ENCODE peak calls at places on chromosomes 12 and 14, in nine cellular contexts. A is H4; H is activated naive CD4-positive, alpha-beta T cell treated with Interleukin-2 at 50 U/mL for 16 hours; D is psoas muscle; G is RPMI8226; J is dermis blood vessel endothelial cell; B is effector CD8-positive, alpha-beta T cell; K is NCI-H2029; L is NCI-H1436 treated with DMSO at 0.1 percent for 48 hours. F is an unnamed sample.

GRCh38 chr12:58500399-58500798 is 419.9 kb downstream of the LRIG3 start:
- DNase-seq in J (no peak), H (no peak), A (no peak), B (no peak), L (no peak), G (no peak), D (no peak), K (no peak), F (no peak)

GRCh38 chr12:62260733-62261683 is 804 bp downstream of the USP15 start:
- DNase-seq in J (peak; percentile 59), K (peak; percentile 44), L (peak; percentile 14), D (no peak), B (peak; percentile 46), H (peak; percentile 56), G (peak; percentile 89), A (peak; percentile 36), F (peak; percentile 62)

GRCh38 chr12:54958048-54958658 is 26.4 kb downstream of the TESPA1 start:
- DNase-seq in B (peak; percentile 19), D (no peak), G (peak; percentile 59), A (peak; percentile 55), K (peak; percentile 70), J (peak; percentile 84), L (peak; percentile 15), H (peak; percentile 35), F (peak; percentile 36)

GRCh38 chr12:32466187-32466586 is 66.8 kb downstream of the FGD4 start:
- DNase-seq in L (no peak), A (no peak), G (no peak), D (no peak), K (no peak), H (no peak), J (no peak), B (no peak), F (no peak)

GRCh38 chr12:47989666-47990065 is 14.6 kb downstream of the COL2A1 start:
- DNase-seq in A (no peak), D (no peak), G (no peak), K (no peak), J (no peak), B (no peak), H (no peak), L (no peak), F (no peak)

GRCh38 chr14:51548187-51548586 is 103.5 kb upstream of the FRMD6 start:
- DNase-seq in A (peak; percentile 12), G (no peak), J (no peak), L (no peak), H (no peak), B (no peak), K (no peak), D (no peak), F (no peak)

GRCh38 chr12:113186033-113186365 is 478 bp downstream of the RITA1 start:
- DNase-seq in A (no peak), D (no peak), K (peak; percentile 24), B (no peak), G (peak; percentile 43), H (no peak), L (no peak), J (peak; percentile 39), F (no peak)

GRCh38 chr12:93039062-93039461 is 110.0 kb upstream of the EEA1 start:
- DNase-seq in J (no peak), B (no peak), D (no peak), L (no peak), A (no peak), H (no peak), G (no peak), K (no peak), F (no peak)

GRCh38 chr14:90087433-90087832 is 25.6 kb downstream of the KCNK13 start:
- DNase-seq in L (no peak), K (no peak), A (peak; percentile 63), J (no peak), B (no peak), G (peak; percentile 14), D (peak; percentile 30), H (no peak), F (no peak)

GRCh38 chr12:51369581-51369980 is 21.6 kb downstream of the GALNT6 start:
- DNase-seq in H (no peak), A (no peak), D (no peak), L (no peak), G (no peak), J (no peak), B (no peak), K (no peak), F (no peak)

GRCh38 chr14:70096866-70097265 is 91.9 kb downstream of the SLC8A3 start:
- DNase-seq in G (no peak), D (no peak), J (peak; percentile 27), H (no peak), L (no peak), A (no peak), K (no peak), B (no peak), F (no peak)

GRCh38 chr12:108948369-108948768 is 68.5 kb downstream of the DAO start:
- DNase-seq in K (no peak), J (no peak), B (no peak), D (no peak), L (no peak), G (no peak), A (no peak), H (no peak), F (no peak)

GRCh38 chr14:34699873-34700621 is 14.3 kb downstream of the CFL2 start:
- DNase-seq in H (no peak), B (no peak), G (no peak), K (peak; percentile 88), A (peak; percentile 88), L (no peak), J (peak; percentile 87), D (no peak), F (no peak)

GRCh38 chr12:6426882-6427671 is 17.7 kb upstream of the CD27 start:
- DNase-seq in J (peak; percentile 53), H (peak; percentile 93), D (no peak), A (no peak), B (peak; percentile 63), K (no peak), L (no peak), G (no peak), F (peak; percentile 96)

GRCh38 chr12:100601626-100602025 is 28.1 kb downstream of the GAS2L3 start:
- DNase-seq in H (no peak), J (no peak), K (no peak), D (no peak), A (no peak), G (no peak), B (no peak), L (no peak), F (no peak)

GRCh38 chr12:2299207-2299606 is 246.4 kb downstream of the CACNA1C start:
- DNase-seq in G (no peak), D (no peak), A (peak; percentile 81), K (peak; percentile 70), J (no peak), L (no peak), B (no peak), H (no peak), F (no peak)

GRCh38 chr12:115543269-115543668 is 734.2 kb downstream of the MED13L start:
- DNase-seq in L (no peak), A (peak; percentile 66), G (no peak), K (no peak), D (no peak), H (no peak), J (no peak), B (no peak), F (no peak)

GRCh38 chr12:79547044-79547734 is 143.6 kb downstream of the PAWR start:
- DNase-seq in A (peak; percentile 50), K (no peak), G (no peak), D (no peak), J (peak; percentile 95), H (no peak), L (no peak), B (no peak), F (no peak)

GRCh38 chr12:2615665-2616387 is 178.9 kb upstream of the FKBP4 start:
- DNase-seq in A (no peak), B (no peak), G (no peak), L (no peak), H (no peak), J (no peak), K (no peak), D (no peak), F (no peak)

GRCh38 chr14:74507085-74507484 is 13.5 kb downstream of the ISCA2 start:
- DNase-seq in H (no peak), B (no peak), J (no peak), L (no peak), D (no peak), G (no peak), A (no peak), K (no peak), F (no peak)

GRCh38 chr14:93977790-93978581 is 1.6 kb upstream of the ASB2 start:
- DNase-seq in D (no peak), A (no peak), B (peak; percentile 23), L (no peak), H (peak; percentile 83), J (no peak), K (no peak), G (peak; percentile 82), F (peak; percentile 84)

GRCh38 chr14:29584992-29585391 is 342.7 kb downstream of the PRKD1 start:
- DNase-seq in J (no peak), G (no peak), K (peak; percentile 87), L (peak; percentile 78), B (no peak), H (no peak), A (peak; percentile 85), D (peak; percentile 23), F (no peak)

GRCh38 chr12:1318327-1319031 is 275.9 kb downstream of the FBXL14 start:
- DNase-seq in H (no peak), J (peak; percentile 13), G (no peak), K (peak; percentile 66), A (no peak), L (peak; percentile 55), D (no peak), B (no peak), F (no peak)

GRCh38 chr12:2669560-2669959 is 125.2 kb upstream of the FKBP4 start:
- DNase-seq in L (no peak), J (no peak), A (no peak), K (no peak), D (no peak), G (no peak), H (no peak), B (no peak), F (no peak)

GRCh38 chr14:105173901-105174894 is 5.6 kb upstream of the JAG2 start:
- DNase-seq in J (peak; percentile 59), B (no peak), A (no peak), L (no peak), D (no peak), K (no peak), G (no peak), H (peak; percentile 45), F (no peak)

GRCh38 chr14:77613207-77613606 is 3.2 kb downstream of the SPTLC2 start:
- DNase-seq in L (no peak), K (no peak), J (peak; percentile 39), G (no peak), H (no peak), D (no peak), B (no peak), A (no peak), F (no peak)

GRCh38 chr14:100557658-100558057 is 29.6 kb downstream of the BEGAIN start:
- DNase-seq in B (no peak), L (no peak), G (peak; percentile 56), J (peak; percentile 26), D (no peak), A (peak; percentile 67), K (peak; percentile 31), H (no peak), F (no peak)

GRCh38 chr12:24478254-24478653 is 470.6 kb downstream of the BCAT1 start:
- DNase-seq in L (peak; percentile 25), H (no peak), G (no peak), J (no peak), K (no peak), A (no peak), D (no peak), B (no peak), F (no peak)

GRCh38 chr14:30375280-30375892 is 183.6 kb upstream of the G2E3 start:
- DNase-seq in L (peak; percentile 40), J (peak; percentile 77), G (peak; percentile 23), D (peak; percentile 37), A (peak; percentile 14), H (peak; percentile 62), K (peak; percentile 7), B (peak; percentile 3), F (peak; percentile 45)

GRCh38 chr14:73743431-73743931 is 29.3 kb upstream of the PNMA1 start:
- DNase-seq in H (peak; percentile 66), A (no peak), G (no peak), L (no peak), K (no peak), D (peak; percentile 65), J (peak; percentile 70), B (peak; percentile 16), F (peak; percentile 57)

GRCh38 chr12:101697930-101698781 is 716 bp downstream of the CHPT1 start:
- DNase-seq in K (no peak), L (no peak), A (no peak), J (peak; percentile 37), H (no peak), B (no peak), D (peak; percentile 70), G (peak; percentile 45), F (peak; percentile 13)

F was measured in T-helper 2 cell treated with Interferon-gamma antibody and Interleukin-4, amounts not matched to agents 5 μg/mL and 100 μg/mL, for 36 hours.